ENCODE peak calls at places on chromosomes 7 and 10, in five cellular contexts. One of them, this sample, is unnamed.

GRCh38 chr10:30870926-30871325 is 160.7 kb downstream of the ZNF438 start:
- DNase-seq in retinal pigment epithelial cell: no peak
- DNase-seq in fibroblast of the aortic adventitia: peak; percentile 23
- DNase-seq in neural crest cell: no peak
- DNase-seq in GM23338: no peak
- DNase-seq in this sample: no peak

GRCh38 chr10:74924251-74924954 is 98.0 kb downstream of the KAT6B start:
- DNase-seq in retinal pigment epithelial cell: peak; percentile 94
- DNase-seq in fibroblast of the aortic adventitia: peak; percentile 95
- DNase-seq in neural crest cell: no peak
- DNase-seq in GM23338: peak; percentile 31
- DNase-seq in this sample: no peak

GRCh38 chr7:139727151-139727705 is 50.6 kb downstream of the HIPK2 start:
- DNase-seq in retinal pigment epithelial cell: no peak
- DNase-seq in fibroblast of the aortic adventitia: peak; percentile 53
- DNase-seq in neural crest cell: no peak
- DNase-seq in GM23338: no peak
- DNase-seq in this sample: no peak

GRCh38 chr10:112898540-112899395 is 51.3 kb upstream of the TCF7L2 start:
- DNase-seq in retinal pigment epithelial cell: peak; percentile 77
- DNase-seq in fibroblast of the aortic adventitia: peak; percentile 49
- DNase-seq in neural crest cell: no peak
- DNase-seq in GM23338: peak; percentile 91
- DNase-seq in this sample: no peak

GRCh38 chr7:27129729-27130539 is 623 bp downstream of the HOXA4 start:
- DNase-seq in retinal pigment epithelial cell: no peak
- DNase-seq in fibroblast of the aortic adventitia: no peak
- DNase-seq in neural crest cell: no peak
- DNase-seq in GM23338: peak; percentile 41
- DNase-seq in this sample: no peak

GRCh38 chr10:15585303-15585715 is 134.4 kb downstream of the ITGA8 start:
- DNase-seq in retinal pigment epithelial cell: peak; percentile 2
- DNase-seq in fibroblast of the aortic adventitia: peak; percentile 59
- DNase-seq in neural crest cell: peak; percentile 54
- DNase-seq in GM23338: peak; percentile 80
- DNase-seq in this sample: peak; percentile 53

GRCh38 chr7:78083466-78084120 is 285.0 kb downstream of the PHTF2 start:
- DNase-seq in retinal pigment epithelial cell: peak; percentile 72
- DNase-seq in fibroblast of the aortic adventitia: peak; percentile 11
- DNase-seq in neural crest cell: no peak
- DNase-seq in GM23338: no peak
- DNase-seq in this sample: no peak

GRCh38 chr7:154677454-154677853 is 325.5 kb downstream of the PAXIP1 start:
- DNase-seq in retinal pigment epithelial cell: no peak
- DNase-seq in fibroblast of the aortic adventitia: no peak
- DNase-seq in neural crest cell: no peak
- DNase-seq in GM23338: no peak
- DNase-seq in this sample: no peak

GRCh38 chr10:62374862-62375710 is 917 bp downstream of the ZNF365 start:
- DNase-seq in retinal pigment epithelial cell: no peak
- DNase-seq in fibroblast of the aortic adventitia: peak; percentile 45
- DNase-seq in neural crest cell: no peak
- DNase-seq in GM23338: peak; percentile 8
- DNase-seq in this sample: no peak

GRCh38 chr10:90674927-90675326 is 182.9 kb downstream of the HTR7 start:
- DNase-seq in retinal pigment epithelial cell: no peak
- DNase-seq in fibroblast of the aortic adventitia: peak; percentile 82
- DNase-seq in neural crest cell: no peak
- DNase-seq in GM23338: no peak
- DNase-seq in this sample: no peak

GRCh38 chr10:90969947-90970673 is 49.2 kb upstream of the ANKRD1 start:
- DNase-seq in retinal pigment epithelial cell: peak; percentile 40
- DNase-seq in fibroblast of the aortic adventitia: peak; percentile 68
- DNase-seq in neural crest cell: no peak
- DNase-seq in GM23338: no peak
- DNase-seq in this sample: no peak

GRCh38 chr7:36155811-36156361 is 2.8 kb downstream of the EEPD1 start:
- DNase-seq in retinal pigment epithelial cell: no peak
- DNase-seq in fibroblast of the aortic adventitia: no peak
- DNase-seq in neural crest cell: no peak
- DNase-seq in GM23338: peak; percentile 34
- DNase-seq in this sample: no peak

GRCh38 chr7:135260930-135261721 is 27.5 kb downstream of the STRA8 start:
- DNase-seq in retinal pigment epithelial cell: peak; percentile 9
- DNase-seq in fibroblast of the aortic adventitia: peak; percentile 30
- DNase-seq in neural crest cell: no peak
- DNase-seq in GM23338: no peak
- DNase-seq in this sample: no peak

GRCh38 chr7:8217200-8218068 is 44.5 kb downstream of the ICA1 start:
- DNase-seq in retinal pigment epithelial cell: peak; percentile 27
- DNase-seq in fibroblast of the aortic adventitia: peak; percentile 87
- DNase-seq in neural crest cell: peak; percentile 42
- DNase-seq in GM23338: peak; percentile 88
- DNase-seq in this sample: peak; percentile 49

GRCh38 chr7:35424869-35425495 is 171.1 kb upstream of the TBX20 start:
- DNase-seq in retinal pigment epithelial cell: no peak
- DNase-seq in fibroblast of the aortic adventitia: peak; percentile 61
- DNase-seq in neural crest cell: peak; percentile 51
- DNase-seq in GM23338: peak; percentile 76
- DNase-seq in this sample: peak; percentile 81

GRCh38 chr10:119659951-119660350 is 8.8 kb downstream of the BAG3 start:
- DNase-seq in retinal pigment epithelial cell: no peak
- DNase-seq in fibroblast of the aortic adventitia: no peak
- DNase-seq in neural crest cell: no peak
- DNase-seq in GM23338: no peak
- DNase-seq in this sample: no peak

GRCh38 chr7:109864263-109864662 is 1226.7 kb upstream of the LRRN3 start:
- DNase-seq in retinal pigment epithelial cell: no peak
- DNase-seq in fibroblast of the aortic adventitia: no peak
- DNase-seq in neural crest cell: no peak
- DNase-seq in GM23338: peak; percentile 6
- DNase-seq in this sample: no peak

GRCh38 chr10:62803993-62804383 is 532 bp upstream of the ADO start:
- DNase-seq in retinal pigment epithelial cell: no peak
- DNase-seq in fibroblast of the aortic adventitia: no peak
- DNase-seq in neural crest cell: no peak
- DNase-seq in GM23338: no peak
- DNase-seq in this sample: no peak

GRCh38 chr10:32057041-32057372 is 782 bp upstream of the KIF5B start:
- DNase-seq in retinal pigment epithelial cell: no peak
- DNase-seq in fibroblast of the aortic adventitia: no peak
- DNase-seq in neural crest cell: no peak
- DNase-seq in GM23338: peak; percentile 27
- DNase-seq in this sample: no peak

GRCh38 chr7:98774893-98775292 is 94.9 kb downstream of the TMEM130 start:
- DNase-seq in retinal pigment epithelial cell: no peak
- DNase-seq in fibroblast of the aortic adventitia: no peak
- DNase-seq in neural crest cell: no peak
- DNase-seq in GM23338: no peak
- DNase-seq in this sample: no peak

GRCh38 chr10:72331575-72332422 is 22.9 kb downstream of the DNAJB12 start:
- DNase-seq in retinal pigment epithelial cell: peak; percentile 97
- DNase-seq in fibroblast of the aortic adventitia: peak; percentile 59
- DNase-seq in neural crest cell: peak; percentile 77
- DNase-seq in GM23338: peak; percentile 84
- DNase-seq in this sample: peak; percentile 68
- TF ChIP-seq CTCF in retinal pigment epithelial cell: peak; percentile 36
- TF ChIP-seq CTCF in fibroblast of the aortic adventitia: no peak
- TF ChIP-seq CTCF in neural crest cell: peak; percentile 52
- TF ChIP-seq CTCF in GM23338: no peak
- TF ChIP-seq CTCF in this sample: no peak

DNA sequence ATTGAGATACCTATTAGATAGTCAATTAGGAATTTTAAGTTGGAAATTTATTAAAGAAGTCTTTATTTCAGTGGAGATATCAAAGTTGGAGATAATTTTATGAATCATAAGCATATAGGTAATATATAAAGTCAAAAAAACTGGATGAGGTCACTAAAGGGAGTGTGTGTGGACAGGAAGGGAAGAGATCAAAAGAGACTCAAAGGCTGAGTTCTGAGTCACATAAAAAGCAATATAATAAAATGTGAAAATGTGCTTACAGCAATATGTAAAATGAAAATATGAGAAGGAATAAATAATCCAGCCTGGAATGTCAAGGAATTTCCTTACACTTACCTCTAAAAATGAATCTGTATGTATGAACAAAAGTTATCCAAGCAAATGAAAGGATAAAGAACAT is 583.3 kb upstream of the SORCS1 start:
- DNase-seq in retinal pigment epithelial cell: peak; percentile 44
- DNase-seq in fibroblast of the aortic adventitia: no peak
- DNase-seq in neural crest cell: no peak
- DNase-seq in GM23338: no peak
- DNase-seq in this sample: no peak
- TF ChIP-seq CTCF in retinal pigment epithelial cell: no peak
- TF ChIP-seq CTCF in fibroblast of the aortic adventitia: no peak
- TF ChIP-seq CTCF in neural crest cell: no peak
- TF ChIP-seq CTCF in GM23338: no peak
- TF ChIP-seq CTCF in this sample: no peak

GRCh38 chr7:129327076-129327475 is 102.2 kb downstream of the AHCYL2 start:
- DNase-seq in retinal pigment epithelial cell: no peak
- DNase-seq in fibroblast of the aortic adventitia: no peak
- DNase-seq in neural crest cell: no peak
- DNase-seq in GM23338: no peak
- DNase-seq in this sample: no peak

GRCh38 chr7:129334473-129334872 is 99.8 kb upstream of the STRIP2 start:
- DNase-seq in retinal pigment epithelial cell: no peak
- DNase-seq in fibroblast of the aortic adventitia: no peak
- DNase-seq in neural crest cell: no peak
- DNase-seq in GM23338: peak; percentile 45
- DNase-seq in this sample: no peak

GRCh38 chr7:129338450-129338849 is 95.8 kb upstream of the STRIP2 start:
- DNase-seq in retinal pigment epithelial cell: no peak
- DNase-seq in fibroblast of the aortic adventitia: no peak
- DNase-seq in neural crest cell: no peak
- DNase-seq in GM23338: no peak
- DNase-seq in this sample: no peak

GRCh38 chr7:129332354-129333056 is 101.7 kb upstream of the STRIP2 start:
- DNase-seq in retinal pigment epithelial cell: no peak
- DNase-seq in fibroblast of the aortic adventitia: peak; percentile 63
- DNase-seq in neural crest cell: no peak
- DNase-seq in GM23338: no peak
- DNase-seq in this sample: no peak
- TF ChIP-seq CTCF in retinal pigment epithelial cell: no peak
- TF ChIP-seq CTCF in fibroblast of the aortic adventitia: no peak
- TF ChIP-seq CTCF in neural crest cell: no peak
- TF ChIP-seq CTCF in GM23338: no peak
- TF ChIP-seq CTCF in this sample: no peak

DNA sequence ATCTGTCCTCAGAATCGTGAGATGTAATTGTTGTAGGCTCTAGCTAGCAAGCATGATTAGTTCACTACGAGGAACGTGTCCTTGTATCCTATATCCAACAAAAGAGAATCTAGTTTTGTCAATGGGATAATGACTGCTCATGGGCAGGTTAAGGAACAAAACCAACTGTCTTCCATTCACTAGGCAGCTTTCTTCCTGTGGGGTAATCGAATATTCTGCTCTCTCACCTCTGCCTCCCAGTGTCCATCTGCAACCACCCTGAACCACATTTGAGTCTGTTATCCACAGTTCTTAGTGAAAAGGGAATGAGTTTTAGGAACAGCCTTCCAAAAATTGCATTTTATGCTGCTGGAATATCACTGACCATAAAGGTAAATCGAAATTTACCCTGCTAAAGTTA is 247.2 kb downstream of the PARD3 start:
- DNase-seq in retinal pigment epithelial cell: no peak
- DNase-seq in fibroblast of the aortic adventitia: no peak
- DNase-seq in neural crest cell: no peak
- DNase-seq in GM23338: no peak
- DNase-seq in this sample: no peak
- TF ChIP-seq CTCF in retinal pigment epithelial cell: no peak
- TF ChIP-seq CTCF in fibroblast of the aortic adventitia: no peak
- TF ChIP-seq CTCF in neural crest cell: no peak
- TF ChIP-seq CTCF in GM23338: no peak
- TF ChIP-seq CTCF in this sample: no peak